ENCODE peak calls at places on chromosomes 3 and 15, in four cellular contexts. One of them, this sample, is unnamed. For H3K4me1, the result is how much of the 10 kb centered on the place peaks cover.

GRCh38 chr3:72041531-72041930 is 256.6 kb upstream of the PROK2 start:
- DNase-seq in ovary: peak
- DNase-seq in breast epithelium: no peak
- DNase-seq in tibial artery: no peak
- DNase-seq in this sample: peak

GRCh38 chr15:29090617-29091466 is 178.8 kb downstream of the NSMCE3 start:
- DNase-seq in ovary: no peak
- DNase-seq in breast epithelium: no peak
- DNase-seq in tibial artery: no peak
- DNase-seq in this sample: peak

GRCh38 chr3:98779936-98780335 is 16.8 kb downstream of the ST3GAL6 start:
- DNase-seq in ovary: no peak
- DNase-seq in breast epithelium: no peak
- DNase-seq in tibial artery: no peak
- DNase-seq in this sample: peak

GRCh38 chr3:141875893-141876380 is 506 bp upstream of the ATP1B3 start:
- DNase-seq in ovary: peak
- DNase-seq in breast epithelium: no peak
- DNase-seq in tibial artery: peak
- DNase-seq in this sample: peak

GRCh38 chr15:96309143-96309542 is 21.4 kb upstream of the NR2F2 start:
- DNase-seq in ovary: no peak
- DNase-seq in breast epithelium: no peak
- DNase-seq in tibial artery: no peak
- DNase-seq in this sample: no peak

GRCh38 chr15:51842852-51843737 is 13.6 kb downstream of the TMOD3 start:
- DNase-seq in ovary: no peak
- DNase-seq in breast epithelium: no peak
- DNase-seq in tibial artery: no peak
- DNase-seq in this sample: no peak

GRCh38 chr15:53522878-53523455 is 236.5 kb downstream of the WDR72 start:
- DNase-seq in ovary: no peak
- DNase-seq in breast epithelium: no peak
- DNase-seq in tibial artery: no peak
- DNase-seq in this sample: no peak

GRCh38 chr3:64445318-64446300 is 220.3 kb upstream of the PRICKLE2 start:
- DNase-seq in ovary: peak
- DNase-seq in breast epithelium: no peak
- DNase-seq in tibial artery: no peak
- DNase-seq in this sample: peak

GRCh38 chr3:155189478-155189877 is 104.0 kb downstream of the STRIT1 start:
- DNase-seq in ovary: no peak
- DNase-seq in breast epithelium: no peak
- DNase-seq in tibial artery: no peak
- DNase-seq in this sample: no peak

GRCh38 chr15:67107014-67107812 is 41.8 kb downstream of the SMAD3 start:
- DNase-seq in ovary: peak
- DNase-seq in breast epithelium: no peak
- DNase-seq in tibial artery: peak
- DNase-seq in this sample: peak

GRCh38 chr3:14837864-14838263 is 19.1 kb downstream of the FGD5 start:
- DNase-seq in ovary: no peak
- DNase-seq in breast epithelium: no peak
- DNase-seq in tibial artery: peak
- DNase-seq in this sample: no peak

DNA sequence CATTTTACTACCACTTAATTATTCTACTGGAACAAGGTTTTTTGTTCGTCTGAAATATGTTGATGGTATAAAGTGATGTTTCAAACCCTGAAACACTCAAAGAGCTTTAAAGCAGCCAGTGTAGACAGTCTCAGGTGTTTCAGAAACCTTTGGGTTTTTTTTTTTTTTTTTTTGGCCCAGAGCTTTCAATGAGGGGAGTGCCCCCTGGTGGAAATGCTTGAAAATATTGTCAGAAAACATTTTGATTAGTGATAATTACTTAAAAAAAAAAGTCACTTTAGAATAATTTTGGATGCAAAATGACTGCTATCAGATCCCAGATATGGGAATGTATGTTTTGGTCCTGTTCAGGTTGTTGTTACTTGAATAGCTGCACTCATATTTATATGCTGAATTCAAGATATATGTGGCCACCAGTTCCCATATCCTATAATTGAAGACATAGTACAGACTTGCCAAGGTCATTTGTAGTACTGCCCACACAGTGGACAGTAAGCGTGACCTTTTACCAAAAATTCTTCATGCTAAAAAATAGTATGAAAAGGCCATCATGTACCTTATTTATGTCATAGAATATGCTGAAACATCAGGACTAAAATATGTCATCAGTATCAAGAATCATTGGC is 35.9 kb downstream of the SATB1 start:
- DNase-seq in ovary: no peak
- DNase-seq in breast epithelium: no peak
- DNase-seq in tibial artery: no peak
- DNase-seq in this sample: peak
- TF ChIP-seq CTCF in ovary: no peak
- TF ChIP-seq CTCF in breast epithelium: peak
- TF ChIP-seq CTCF in tibial artery: peak
- TF ChIP-seq CTCF in this sample: peak

GRCh38 chr15:60379466-60380274 is 18.1 kb downstream of the ANXA2 start:
- DNase-seq in ovary: no peak
- DNase-seq in breast epithelium: peak
- DNase-seq in tibial artery: no peak
- DNase-seq in this sample: peak

GRCh38 chr15:60383008-60383694 is 14.6 kb downstream of the ANXA2 start:
- DNase-seq in ovary: no peak
- DNase-seq in breast epithelium: no peak
- DNase-seq in tibial artery: no peak
- DNase-seq in this sample: no peak

GRCh38 chr15:60384526-60385127 is 13.2 kb downstream of the ANXA2 start:
- DNase-seq in ovary: no peak
- DNase-seq in breast epithelium: no peak
- DNase-seq in tibial artery: no peak
- DNase-seq in this sample: no peak

GRCh38 chr15:60384052-60384451 is 13.7 kb downstream of the ANXA2 start:
- DNase-seq in ovary: no peak
- DNase-seq in breast epithelium: no peak
- DNase-seq in tibial artery: no peak
- DNase-seq in this sample: no peak

GRCh38 chr15:60381148-60381788 is 16.5 kb downstream of the ANXA2 start:
- DNase-seq in ovary: no peak
- DNase-seq in breast epithelium: no peak
- DNase-seq in tibial artery: no peak
- DNase-seq in this sample: peak
- H3K4me1 ChIP-seq in ovary: under half
- H3K4me1 ChIP-seq in breast epithelium: under half
- H3K4me1 ChIP-seq in tibial artery: under half
- H3K4me1 ChIP-seq in this sample: under half

GRCh38 chr3:136753112-136753939 is 1.1 kb upstream of the STAG1 start:
- DNase-seq in ovary: no peak
- DNase-seq in breast epithelium: no peak
- DNase-seq in tibial artery: no peak
- DNase-seq in this sample: no peak
- TF ChIP-seq CTCF in ovary: no peak
- TF ChIP-seq CTCF in breast epithelium: no peak
- TF ChIP-seq CTCF in tibial artery: no peak
- TF ChIP-seq CTCF in this sample: no peak

GRCh38 chr3:111362286-111363009 is 179.5 kb upstream of the CD96 start:
- DNase-seq in ovary: no peak
- DNase-seq in breast epithelium: no peak
- DNase-seq in tibial artery: no peak
- DNase-seq in this sample: no peak

GRCh38 chr3:111359261-111360030 is 182.6 kb upstream of the CD96 start:
- DNase-seq in ovary: no peak
- DNase-seq in breast epithelium: no peak
- DNase-seq in tibial artery: no peak
- DNase-seq in this sample: no peak
- H3K4me1 ChIP-seq in ovary: under half
- H3K4me1 ChIP-seq in breast epithelium: under half
- H3K4me1 ChIP-seq in tibial artery: under half
- H3K4me1 ChIP-seq in this sample: under half

DNA sequence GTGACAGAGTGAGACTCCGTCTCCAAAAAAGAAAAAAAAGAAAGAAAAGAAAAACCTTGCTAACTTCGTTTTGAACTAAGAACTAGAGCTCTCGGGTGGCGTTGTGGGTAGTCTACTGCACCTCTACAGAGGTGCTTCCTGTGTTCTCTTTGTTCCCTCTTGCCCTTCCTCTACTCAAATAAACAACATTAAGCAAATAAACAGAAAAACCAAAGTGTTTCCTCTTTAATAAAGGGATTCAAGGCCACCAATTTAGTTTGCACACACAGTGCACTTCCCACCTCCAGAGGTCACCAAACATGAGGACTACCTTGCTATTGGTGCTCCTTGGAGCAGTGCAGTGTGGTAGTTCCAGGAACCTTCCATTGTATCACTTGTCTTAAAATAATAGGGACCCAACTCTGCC is 354.2 kb upstream of the TBL1XR1 start:
- DNase-seq in ovary: no peak
- DNase-seq in breast epithelium: no peak
- DNase-seq in tibial artery: no peak
- DNase-seq in this sample: no peak
- TF ChIP-seq CTCF in ovary: no peak
- TF ChIP-seq CTCF in breast epithelium: no peak
- TF ChIP-seq CTCF in tibial artery: no peak
- TF ChIP-seq CTCF in this sample: no peak

GRCh38 chr3:111545349-111545748 is 3.4 kb downstream of the CD96 start:
- DNase-seq in ovary: no peak
- DNase-seq in breast epithelium: no peak
- DNase-seq in tibial artery: no peak
- DNase-seq in this sample: no peak
- H3K4me1 ChIP-seq in ovary: under half
- H3K4me1 ChIP-seq in breast epithelium: under half
- H3K4me1 ChIP-seq in tibial artery: under half
- H3K4me1 ChIP-seq in this sample: under half

GRCh38 chr15:87731630-87732029 is 524.9 kb downstream of the NTRK3 start:
- DNase-seq in ovary: no peak
- DNase-seq in breast epithelium: no peak
- DNase-seq in tibial artery: no peak
- DNase-seq in this sample: peak
- TF ChIP-seq CTCF in ovary: no peak
- TF ChIP-seq CTCF in breast epithelium: no peak
- TF ChIP-seq CTCF in tibial artery: no peak
- TF ChIP-seq CTCF in this sample: no peak

GRCh38 chr3:129627350-129628168 is 21.1 kb upstream of the PLXND1 start:
- DNase-seq in ovary: peak
- DNase-seq in breast epithelium: peak
- DNase-seq in tibial artery: peak
- DNase-seq in this sample: peak
- H3K4me1 ChIP-seq in ovary: under half
- H3K4me1 ChIP-seq in breast epithelium: under half
- H3K4me1 ChIP-seq in tibial artery: under half
- H3K4me1 ChIP-seq in this sample: under half

GRCh38 chr3:8641472-8641871 is 3.1 kb downstream of the SSUH2 start:
- DNase-seq in ovary: no peak
- DNase-seq in breast epithelium: no peak
- DNase-seq in tibial artery: peak
- DNase-seq in this sample: no peak
- TF ChIP-seq CTCF in ovary: no peak
- TF ChIP-seq CTCF in breast epithelium: no peak
- TF ChIP-seq CTCF in tibial artery: no peak
- TF ChIP-seq CTCF in this sample: no peak